ENCODE peak calls at places on chromosome 1, in five cellular contexts. One of them, this sample, is unnamed.

GRCh38 chr1:206467915-206468314 is 2.4 kb upstream of the IKBKE start:
- DNase-seq in IMR-90: peak
- DNase-seq in mesenchymal stem cell: peak
- DNase-seq in neuronal stem cell: no peak
- DNase-seq in H9: no peak
- DNase-seq in this sample: peak

GRCh38 chr1:194534784-194535183 is 1348.4 kb upstream of the B3GALT2 start:
- DNase-seq in IMR-90: no peak
- DNase-seq in mesenchymal stem cell: no peak
- DNase-seq in neuronal stem cell: no peak
- DNase-seq in H9: no peak
- DNase-seq in this sample: peak

GRCh38 chr1:94215955-94216354 is 21.4 kb downstream of the ARHGAP29 start:
- DNase-seq in IMR-90: peak
- DNase-seq in mesenchymal stem cell: no peak
- DNase-seq in neuronal stem cell: no peak
- DNase-seq in H9: no peak
- DNase-seq in this sample: no peak

GRCh38 chr1:14486401-14487110 is 111.9 kb upstream of the KAZN start:
- DNase-seq in IMR-90: peak
- DNase-seq in mesenchymal stem cell: no peak
- DNase-seq in neuronal stem cell: no peak
- DNase-seq in H9: no peak
- DNase-seq in this sample: peak

GRCh38 chr1:210394281-210394798 is 65.6 kb downstream of the HHAT start:
- DNase-seq in IMR-90: peak
- DNase-seq in mesenchymal stem cell: peak
- DNase-seq in neuronal stem cell: no peak
- DNase-seq in H9: no peak
- DNase-seq in this sample: no peak

GRCh38 chr1:212920895-212921294 is 29.4 kb upstream of the VASH2 start:
- DNase-seq in IMR-90: no peak
- DNase-seq in mesenchymal stem cell: no peak
- DNase-seq in neuronal stem cell: no peak
- DNase-seq in H9: peak
- DNase-seq in this sample: no peak

GRCh38 chr1:25971044-25971881 is 26.6 kb downstream of the PAFAH2 start:
- DNase-seq in IMR-90: peak
- DNase-seq in mesenchymal stem cell: no peak
- DNase-seq in neuronal stem cell: no peak
- DNase-seq in H9: peak
- DNase-seq in this sample: no peak

GRCh38 chr1:38476111-38476783 is 383.3 kb downstream of the RRAGC start:
- DNase-seq in IMR-90: no peak
- DNase-seq in mesenchymal stem cell: no peak
- DNase-seq in neuronal stem cell: peak
- DNase-seq in H9: peak
- DNase-seq in this sample: no peak

GRCh38 chr1:113103048-113103447 is 30.1 kb downstream of the LRIG2 start:
- DNase-seq in IMR-90: no peak
- DNase-seq in mesenchymal stem cell: no peak
- DNase-seq in neuronal stem cell: no peak
- DNase-seq in H9: no peak
- DNase-seq in this sample: peak

GRCh38 chr1:157496121-157496526 is 56.2 kb downstream of the FCRL5 start:
- DNase-seq in IMR-90: peak
- DNase-seq in mesenchymal stem cell: peak
- DNase-seq in neuronal stem cell: peak
- DNase-seq in H9: no peak
- DNase-seq in this sample: peak

GRCh38 chr1:227771326-227771725 is 36.1 kb downstream of the SNAP47 start:
- DNase-seq in IMR-90: no peak
- DNase-seq in mesenchymal stem cell: no peak
- DNase-seq in neuronal stem cell: no peak
- DNase-seq in H9: no peak
- DNase-seq in this sample: no peak

GRCh38 chr1:115969509-115969908 is 6.8 kb upstream of the SLC22A15 start:
- DNase-seq in IMR-90: no peak
- DNase-seq in mesenchymal stem cell: peak
- DNase-seq in neuronal stem cell: no peak
- DNase-seq in H9: peak
- DNase-seq in this sample: no peak

GRCh38 chr1:13828454-13829151 is 128.6 kb downstream of the PRDM2 start:
- DNase-seq in IMR-90: no peak
- DNase-seq in mesenchymal stem cell: no peak
- DNase-seq in neuronal stem cell: no peak
- DNase-seq in H9: peak
- DNase-seq in this sample: peak

GRCh38 chr1:26405281-26405915 is 5.2 kb upstream of the LIN28A start:
- DNase-seq in IMR-90: peak
- DNase-seq in mesenchymal stem cell: no peak
- DNase-seq in neuronal stem cell: no peak
- DNase-seq in H9: no peak
- DNase-seq in this sample: peak

GRCh38 chr1:39927538-39927937 is 25.8 kb upstream of the MYCL start:
- DNase-seq in IMR-90: no peak
- DNase-seq in mesenchymal stem cell: no peak
- DNase-seq in neuronal stem cell: no peak
- DNase-seq in H9: no peak
- DNase-seq in this sample: no peak

GRCh38 chr1:19840228-19840627 is 25.1 kb upstream of the RNF186 start:
- DNase-seq in IMR-90: peak
- DNase-seq in mesenchymal stem cell: no peak
- DNase-seq in neuronal stem cell: no peak
- DNase-seq in H9: no peak
- DNase-seq in this sample: no peak

GRCh38 chr1:28249013-28249870 is 10.1 kb upstream of the SESN2 start:
- DNase-seq in IMR-90: peak
- DNase-seq in mesenchymal stem cell: peak
- DNase-seq in neuronal stem cell: peak
- DNase-seq in H9: no peak
- DNase-seq in this sample: peak

GRCh38 chr1:71193153-71193552 is 112.3 kb upstream of the ZRANB2 start:
- DNase-seq in IMR-90: peak
- DNase-seq in mesenchymal stem cell: no peak
- DNase-seq in neuronal stem cell: no peak
- DNase-seq in H9: no peak
- DNase-seq in this sample: no peak

GRCh38 chr1:39089811-39090519 is 63.8 kb downstream of the NDUFS5 start:
- DNase-seq in IMR-90: no peak
- DNase-seq in mesenchymal stem cell: peak
- DNase-seq in neuronal stem cell: no peak
- DNase-seq in H9: no peak
- DNase-seq in this sample: no peak

GRCh38 chr1:231487019-231487418 is 41.5 kb upstream of the TSNAX start:
- DNase-seq in IMR-90: peak
- DNase-seq in mesenchymal stem cell: peak
- DNase-seq in neuronal stem cell: no peak
- DNase-seq in H9: no peak
- DNase-seq in this sample: no peak

GRCh38 chr1:244971524-244972216 is 107.3 kb upstream of the HNRNPU start:
- DNase-seq in IMR-90: no peak
- DNase-seq in mesenchymal stem cell: no peak
- DNase-seq in neuronal stem cell: no peak
- DNase-seq in H9: no peak
- DNase-seq in this sample: no peak

GRCh38 chr1:226395753-226396152 is 12.1 kb downstream of the PARP1 start:
- DNase-seq in IMR-90: no peak
- DNase-seq in mesenchymal stem cell: no peak
- DNase-seq in neuronal stem cell: no peak
- DNase-seq in H9: no peak
- DNase-seq in this sample: no peak

GRCh38 chr1:77929806-77930205 is 41.4 kb downstream of the NEXN start:
- DNase-seq in IMR-90: peak
- DNase-seq in mesenchymal stem cell: no peak
- DNase-seq in neuronal stem cell: no peak
- DNase-seq in H9: no peak
- DNase-seq in this sample: no peak

GRCh38 chr1:234093741-234094140 is 189.3 kb downstream of the SLC35F3 start:
- DNase-seq in IMR-90: no peak
- DNase-seq in mesenchymal stem cell: no peak
- DNase-seq in neuronal stem cell: no peak
- DNase-seq in H9: no peak
- DNase-seq in this sample: no peak

GRCh38 chr1:65002508-65003315 is 36.4 kb upstream of the JAK1 start:
- DNase-seq in IMR-90: peak
- DNase-seq in mesenchymal stem cell: peak
- DNase-seq in neuronal stem cell: peak
- DNase-seq in H9: peak
- DNase-seq in this sample: peak

DNA sequence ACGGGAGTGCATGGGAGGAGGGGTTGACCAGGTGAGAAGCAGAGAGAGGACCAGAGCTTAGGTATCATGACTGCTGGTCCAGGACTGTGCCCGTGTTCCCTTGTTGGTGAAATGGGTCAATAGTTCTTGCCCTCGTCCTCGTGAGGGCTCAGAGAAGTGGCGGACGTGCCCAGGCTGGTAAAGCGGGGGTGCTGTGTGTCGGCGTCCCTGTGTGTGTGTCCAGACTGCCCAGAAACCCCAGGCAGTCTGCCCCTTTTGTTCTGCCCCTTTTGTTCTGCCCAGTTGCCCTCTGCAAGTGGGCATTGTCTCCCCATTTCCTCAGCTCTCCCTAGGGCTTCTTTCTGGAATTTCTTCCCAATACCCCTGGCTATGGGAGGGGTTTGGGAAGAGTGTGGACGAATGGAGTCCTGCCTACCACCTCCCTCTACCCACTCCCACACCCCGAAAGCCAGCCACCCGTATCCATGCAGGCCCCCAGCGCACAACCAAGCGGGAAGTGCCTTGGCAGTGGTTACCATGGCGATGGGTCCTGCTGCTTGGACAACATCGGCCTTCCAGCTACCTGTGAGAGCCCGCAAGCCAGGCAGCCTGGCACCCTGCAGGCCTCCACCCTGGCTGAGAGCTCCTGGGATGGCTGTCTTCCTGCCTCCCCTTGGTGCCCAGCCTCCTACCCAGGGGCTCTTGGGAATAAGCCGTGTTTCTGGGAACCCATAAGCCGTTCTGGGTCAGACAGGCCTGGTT is 34.7 kb downstream of the ACOT11 start:
- DNase-seq in IMR-90: no peak
- DNase-seq in mesenchymal stem cell: no peak
- DNase-seq in neuronal stem cell: peak
- DNase-seq in H9: peak
- DNase-seq in this sample: no peak
- H3K4ac ChIP-seq in IMR-90: no peak
- H3K4ac ChIP-seq in mesenchymal stem cell: no peak
- H3K4ac ChIP-seq in neuronal stem cell: no peak
- H3K4ac ChIP-seq in H9: peak
- H3K4ac ChIP-seq in this sample: no peak

GRCh38 chr1:90728656-90729257 is 11.7 kb upstream of the BARHL2 start:
- DNase-seq in IMR-90: no peak
- DNase-seq in mesenchymal stem cell: no peak
- DNase-seq in neuronal stem cell: no peak
- DNase-seq in H9: peak
- DNase-seq in this sample: no peak

GRCh38 chr1:90726716-90727480 is 9.8 kb upstream of the BARHL2 start:
- DNase-seq in IMR-90: no peak
- DNase-seq in mesenchymal stem cell: no peak
- DNase-seq in neuronal stem cell: no peak
- DNase-seq in H9: peak
- DNase-seq in this sample: no peak

GRCh38 chr1:90729484-90730246 is 12.6 kb upstream of the BARHL2 start:
- DNase-seq in IMR-90: no peak
- DNase-seq in mesenchymal stem cell: no peak
- DNase-seq in neuronal stem cell: no peak
- DNase-seq in H9: peak
- DNase-seq in this sample: no peak

GRCh38 chr1:90725961-90726715 is 9.0 kb upstream of the BARHL2 start:
- DNase-seq in IMR-90: peak
- DNase-seq in mesenchymal stem cell: no peak
- DNase-seq in neuronal stem cell: no peak
- DNase-seq in H9: no peak
- DNase-seq in this sample: no peak

GRCh38 chr1:90727917-90728655 is 11.0 kb upstream of the BARHL2 start:
- DNase-seq in IMR-90: no peak
- DNase-seq in mesenchymal stem cell: no peak
- DNase-seq in neuronal stem cell: no peak
- DNase-seq in H9: no peak
- DNase-seq in this sample: no peak
- H3K4ac ChIP-seq in IMR-90: no peak
- H3K4ac ChIP-seq in mesenchymal stem cell: no peak
- H3K4ac ChIP-seq in neuronal stem cell: no peak
- H3K4ac ChIP-seq in H9: no peak
- H3K4ac ChIP-seq in this sample: no peak

DNA sequence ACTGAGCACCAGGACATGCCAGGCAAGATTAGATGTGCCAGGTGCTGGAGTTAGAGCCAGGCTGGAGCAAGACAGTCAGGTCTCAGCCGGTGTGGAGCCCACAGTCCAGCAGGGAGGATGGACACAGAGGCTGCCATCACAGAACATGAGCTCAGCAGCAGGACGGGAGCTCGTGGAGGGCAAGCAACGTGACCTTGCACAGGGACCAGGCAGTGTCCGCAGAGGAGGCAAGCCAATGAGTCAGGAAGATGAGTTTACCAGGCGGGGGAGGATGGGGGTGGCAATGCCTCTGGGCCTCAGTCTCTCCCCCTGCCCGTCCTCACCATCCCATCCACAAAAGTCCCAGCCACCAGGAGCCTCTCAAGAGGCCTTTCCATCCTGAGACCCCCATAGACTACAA is 20.7 kb upstream of the ZC3H12A start:
- DNase-seq in IMR-90: no peak
- DNase-seq in mesenchymal stem cell: no peak
- DNase-seq in neuronal stem cell: no peak
- DNase-seq in H9: no peak
- DNase-seq in this sample: no peak
- H3K4ac ChIP-seq in IMR-90: no peak
- H3K4ac ChIP-seq in mesenchymal stem cell: no peak
- H3K4ac ChIP-seq in neuronal stem cell: no peak
- H3K4ac ChIP-seq in H9: no peak
- H3K4ac ChIP-seq in this sample: no peak

DNA sequence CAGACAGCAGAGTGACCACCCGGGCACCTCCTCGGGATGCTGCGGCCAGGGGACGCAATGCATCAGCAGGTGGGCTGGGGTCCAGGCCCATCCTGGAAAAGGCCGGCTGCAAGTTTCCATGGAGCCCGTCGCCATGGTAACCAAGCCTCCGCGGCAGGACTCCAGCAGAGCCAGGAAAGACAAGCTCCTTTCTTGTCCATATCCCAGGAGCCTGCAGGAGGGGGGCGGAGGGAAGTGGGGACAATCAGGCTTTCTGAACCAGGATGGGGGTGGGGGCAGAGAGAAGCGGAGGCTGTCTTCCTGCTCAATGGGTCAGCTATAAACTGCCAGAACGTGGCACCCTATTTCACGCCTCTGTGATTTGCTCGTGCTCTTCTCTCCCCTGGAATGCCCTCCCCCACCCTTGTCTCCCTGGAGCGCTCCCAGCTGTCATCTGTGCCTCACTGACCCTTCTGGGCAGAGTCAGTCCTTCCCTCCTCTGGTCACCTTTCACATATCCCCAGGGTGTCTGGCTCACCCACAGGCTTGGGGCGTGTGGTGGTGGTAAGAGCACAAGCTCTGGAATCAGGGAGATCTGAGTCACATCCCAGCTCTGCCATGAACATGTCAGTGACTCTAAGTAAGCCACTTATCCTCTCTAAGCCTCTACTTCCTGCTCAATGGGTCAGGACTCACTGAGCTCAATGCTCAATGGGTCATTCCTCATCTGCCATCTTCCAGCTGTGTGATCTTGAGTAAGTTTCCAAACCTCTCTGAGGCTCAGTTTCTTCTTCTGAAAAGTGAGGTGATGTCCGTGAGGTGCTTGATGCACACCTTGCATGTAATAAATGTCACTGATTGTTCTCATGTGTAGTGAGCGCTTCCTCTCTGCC is 58.9 kb upstream of the LAPTM5 start:
- DNase-seq in IMR-90: peak
- DNase-seq in mesenchymal stem cell: peak
- DNase-seq in neuronal stem cell: peak
- DNase-seq in H9: peak
- DNase-seq in this sample: no peak
- H3K4ac ChIP-seq in IMR-90: peak
- H3K4ac ChIP-seq in mesenchymal stem cell: peak
- H3K4ac ChIP-seq in neuronal stem cell: no peak
- H3K4ac ChIP-seq in H9: no peak
- H3K4ac ChIP-seq in this sample: no peak

This sample was measured in trophoblast cell.